ENCODE peak calls at places on chromosomes 6 and 20, in four cellular contexts. One of them, this sample, is unnamed.

GRCh38 chr6:36848658-36849441 is 9.6 kb upstream of the CPNE5 start:
- DNase-seq in upper lobe of left lung: peak; percentile 81
- DNase-seq in tibial artery: no peak
- DNase-seq in mammary epithelial cell: peak; percentile 27
- DNase-seq in this sample: no peak

GRCh38 chr6:135906542-135906941 is 55.0 kb downstream of the PDE7B start:
- DNase-seq in upper lobe of left lung: no peak
- DNase-seq in tibial artery: no peak
- DNase-seq in mammary epithelial cell: peak; percentile 33
- DNase-seq in this sample: no peak

GRCh38 chr20:3990741-3991140 is 24.6 kb downstream of the RNF24 start:
- DNase-seq in upper lobe of left lung: no peak
- DNase-seq in tibial artery: no peak
- DNase-seq in mammary epithelial cell: no peak
- DNase-seq in this sample: no peak

GRCh38 chr6:21953831-21954801 is 342.7 kb downstream of the PRL start:
- DNase-seq in upper lobe of left lung: no peak
- DNase-seq in tibial artery: no peak
- DNase-seq in mammary epithelial cell: peak; percentile 9
- DNase-seq in this sample: peak; percentile 61

GRCh38 chr6:156848533-156848932 is 71.4 kb downstream of the ARID1B start:
- DNase-seq in upper lobe of left lung: no peak
- DNase-seq in tibial artery: no peak
- DNase-seq in mammary epithelial cell: no peak
- DNase-seq in this sample: peak; percentile 46

GRCh38 chr6:166382933-166383816 is at the start of gene MPC1:
- DNase-seq in upper lobe of left lung: peak; percentile 100
- DNase-seq in tibial artery: peak; percentile 94
- DNase-seq in mammary epithelial cell: peak; percentile 97
- DNase-seq in this sample: peak; percentile 89

GRCh38 chr6:100865525-100865924 is 15.6 kb downstream of the ASCC3 start:
- DNase-seq in upper lobe of left lung: no peak
- DNase-seq in tibial artery: no peak
- DNase-seq in mammary epithelial cell: no peak
- DNase-seq in this sample: no peak

GRCh38 chr6:145087034-145087433 is 648.3 kb downstream of the EPM2A start:
- DNase-seq in upper lobe of left lung: no peak
- DNase-seq in tibial artery: no peak
- DNase-seq in mammary epithelial cell: peak; percentile 49
- DNase-seq in this sample: no peak

GRCh38 chr6:167978607-167979006 is 18.9 kb upstream of the KIF25 start:
- DNase-seq in upper lobe of left lung: no peak
- DNase-seq in tibial artery: no peak
- DNase-seq in mammary epithelial cell: no peak
- DNase-seq in this sample: no peak

GRCh38 chr6:131182991-131183425 is 47.7 kb downstream of the AKAP7 start:
- DNase-seq in upper lobe of left lung: no peak
- DNase-seq in tibial artery: no peak
- DNase-seq in mammary epithelial cell: no peak
- DNase-seq in this sample: peak; percentile 12

GRCh38 chr6:81718126-81718525 is 34.4 kb downstream of the TENT5A start:
- DNase-seq in upper lobe of left lung: no peak
- DNase-seq in tibial artery: no peak
- DNase-seq in mammary epithelial cell: no peak
- DNase-seq in this sample: no peak

GRCh38 chr20:49280463-49281058 is 2.7 kb upstream of the ZNFX1 start:
- DNase-seq in upper lobe of left lung: no peak
- DNase-seq in tibial artery: no peak
- DNase-seq in mammary epithelial cell: no peak
- DNase-seq in this sample: no peak

GRCh38 chr6:3769610-3770009 is 18.1 kb upstream of the PXDC1 start:
- DNase-seq in upper lobe of left lung: no peak
- DNase-seq in tibial artery: no peak
- DNase-seq in mammary epithelial cell: peak; percentile 62
- DNase-seq in this sample: no peak

GRCh38 chr6:112475083-112475482 is 128.0 kb downstream of the RFPL4B start:
- DNase-seq in upper lobe of left lung: no peak
- DNase-seq in tibial artery: no peak
- DNase-seq in mammary epithelial cell: peak; percentile 55
- DNase-seq in this sample: peak; percentile 85

DNA sequence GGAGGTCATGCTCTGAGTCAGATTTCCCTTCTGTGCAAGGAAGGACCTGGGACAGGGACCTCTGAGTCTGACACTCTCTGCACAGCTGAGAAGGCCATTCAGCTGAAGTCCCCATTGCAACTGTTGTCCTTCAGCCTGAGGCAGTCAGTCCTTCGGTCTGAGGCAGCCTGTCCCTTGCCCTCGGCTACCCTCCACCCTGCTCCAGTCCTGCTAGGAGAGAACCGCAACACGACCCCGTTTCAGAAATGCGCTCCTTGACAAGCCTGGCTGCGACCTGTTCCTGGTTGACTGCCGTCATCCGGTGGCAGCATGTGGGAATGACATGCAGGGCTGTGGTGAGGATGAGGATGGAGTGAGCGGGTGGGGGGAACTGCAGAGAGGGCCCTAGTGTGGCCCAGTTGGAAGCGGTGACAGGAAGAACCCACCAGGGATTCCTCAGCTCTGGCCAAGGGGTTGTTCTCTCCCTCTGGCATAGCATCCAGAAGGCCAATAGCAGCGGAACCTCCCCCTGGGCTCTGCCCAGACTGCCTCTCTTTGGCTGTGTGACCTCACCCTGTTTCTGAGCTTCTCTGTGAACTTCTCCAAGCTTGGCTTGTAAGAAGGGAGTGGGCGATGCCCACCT is 40.3 kb upstream of the ANGPT4 start:
- DNase-seq in upper lobe of left lung: no peak
- DNase-seq in tibial artery: peak; percentile 69
- DNase-seq in mammary epithelial cell: peak; percentile 33
- DNase-seq in this sample: no peak
- H3K4me3 ChIP-seq in upper lobe of left lung: no peak overlapping the region
- H3K4me3 ChIP-seq in tibial artery: no peak overlapping the region
- H3K4me3 ChIP-seq in mammary epithelial cell: no peak overlapping the region
- H3K4me3 ChIP-seq in this sample: no peak overlapping the region

GRCh38 chr20:50286609-50287008 is 96.0 kb downstream of the CEBPB start:
- DNase-seq in upper lobe of left lung: no peak
- DNase-seq in tibial artery: peak; percentile 86
- DNase-seq in mammary epithelial cell: peak; percentile 37
- DNase-seq in this sample: peak; percentile 77
- H3K4me3 ChIP-seq in upper lobe of left lung: no peak overlapping the region
- H3K4me3 ChIP-seq in tibial artery: no peak overlapping the region
- H3K4me3 ChIP-seq in mammary epithelial cell: no peak overlapping the region
- H3K4me3 ChIP-seq in this sample: peak overlapping the region; percentile 11

DNA sequence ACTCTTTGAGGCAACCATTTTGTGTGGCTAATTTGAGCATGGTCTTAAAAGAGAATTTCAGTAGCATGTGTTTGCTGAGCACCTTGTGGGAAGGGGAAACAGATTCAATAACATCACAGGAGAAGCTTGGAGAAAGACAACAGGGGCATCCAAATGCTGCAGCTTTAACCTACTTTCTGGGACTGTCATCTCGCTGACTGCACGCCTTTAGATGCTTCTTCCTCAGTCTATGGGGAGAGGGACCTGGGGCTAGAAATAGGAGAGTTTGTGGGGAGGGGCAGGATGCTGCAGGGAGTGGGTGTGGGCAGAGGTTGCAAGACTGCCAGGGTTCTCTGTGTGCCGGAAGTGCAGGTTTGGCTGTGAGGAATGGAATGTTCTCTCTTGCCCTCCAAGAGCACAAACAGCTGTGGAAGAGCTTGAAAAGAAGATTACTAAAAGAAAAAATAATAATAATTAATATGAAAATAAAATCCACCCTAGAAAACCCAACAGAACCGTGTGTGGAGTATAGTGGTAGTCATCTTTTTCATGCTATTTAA is 93.2 kb downstream of the FOXO3 start:
- DNase-seq in upper lobe of left lung: no peak
- DNase-seq in tibial artery: peak; percentile 81
- DNase-seq in mammary epithelial cell: no peak
- DNase-seq in this sample: peak; percentile 58
- H3K4me3 ChIP-seq in upper lobe of left lung: no peak overlapping the region
- H3K4me3 ChIP-seq in tibial artery: peak overlapping the region; percentile 24
- H3K4me3 ChIP-seq in mammary epithelial cell: no peak overlapping the region
- H3K4me3 ChIP-seq in this sample: no peak overlapping the region

DNA sequence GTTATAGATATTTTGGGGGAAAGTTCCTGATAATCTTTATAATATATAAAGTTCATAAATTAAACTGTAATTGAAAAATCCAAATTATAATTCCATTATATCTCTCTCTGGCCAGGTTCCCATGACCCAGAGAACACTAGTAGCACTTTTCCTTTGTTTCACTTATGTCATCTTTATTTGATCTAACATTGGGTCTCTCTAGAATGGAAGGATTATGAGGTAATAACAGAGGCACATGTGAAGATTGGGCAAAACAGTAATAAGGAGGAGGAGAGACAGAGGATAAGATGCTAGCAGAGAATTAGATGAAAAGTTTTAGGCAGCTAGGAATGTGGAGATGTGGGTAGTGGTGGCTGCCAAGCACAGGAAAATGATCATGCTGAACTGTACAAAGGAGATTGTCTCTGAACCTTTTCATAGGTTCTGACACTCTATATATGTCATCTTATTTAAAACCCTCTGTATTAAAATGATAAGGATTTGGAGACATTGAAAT is 3.3 kb downstream of the TAB2 start:
- DNase-seq in upper lobe of left lung: no peak
- DNase-seq in tibial artery: no peak
- DNase-seq in mammary epithelial cell: no peak
- DNase-seq in this sample: no peak
- H3K4me3 ChIP-seq in upper lobe of left lung: no peak overlapping the region
- H3K4me3 ChIP-seq in tibial artery: no peak overlapping the region
- H3K4me3 ChIP-seq in mammary epithelial cell: no peak overlapping the region
- H3K4me3 ChIP-seq in this sample: no peak overlapping the region

GRCh38 chr20:36541227-36542018 is at the start of gene MYL9:
- DNase-seq in upper lobe of left lung: peak; percentile 99
- DNase-seq in tibial artery: peak; percentile 96
- DNase-seq in mammary epithelial cell: no peak
- DNase-seq in this sample: peak; percentile 33
- H3K4me3 ChIP-seq in upper lobe of left lung: peak within 1 kb of the TSS; percentile 76
- H3K4me3 ChIP-seq in tibial artery: peak within 1 kb of the TSS; percentile 85
- H3K4me3 ChIP-seq in mammary epithelial cell: peak within 1 kb of the TSS; percentile 24
- H3K4me3 ChIP-seq in this sample: peak within 1 kb of the TSS; percentile 87